ENCODE peak calls at places on chromosomes 3 and 15, in five cellular contexts. L, Q, W, B and K are unnamed samples.

GRCh38 chr3:158160958-158161357 is 51.1 kb downstream of the RSRC1 start:
- DNase-seq in W (no peak), L (no peak), Q (no peak), B (peak; percentile 69), K (no peak)

GRCh38 chr3:194956697-194957396 is 271.2 kb downstream of the FAM43A start:
- DNase-seq in B (no peak), W (no peak), Q (no peak), L (no peak), K (no peak)

GRCh38 chr3:29064085-29064484 is 216.8 kb upstream of the RBMS3 start:
- DNase-seq in L (no peak), W (no peak), Q (no peak), B (peak; percentile 24), K (no peak)

GRCh38 chr15:43260011-43260615 is 6.6 kb downstream of the TGM5 start:
- DNase-seq in B (no peak), L (no peak), Q (no peak), W (no peak), K (no peak)

GRCh38 chr3:185935465-185936263 is 2.1 kb downstream of the TRA2B start:
- DNase-seq in B (no peak), W (no peak), Q (no peak), L (no peak), K (no peak)

GRCh38 chr3:111277226-111277625 is 205.6 kb downstream of the NECTIN3 start:
- DNase-seq in W (no peak), L (no peak), Q (no peak), B (peak; percentile 63), K (no peak)

GRCh38 chr3:130792241-130792640 is 45.6 kb upstream of the PIK3R4 start:
- DNase-seq in Q (no peak), L (no peak), B (no peak), W (no peak), K (no peak)

GRCh38 chr3:125261031-125261430 is 48.5 kb upstream of the SLC12A8 start:
- DNase-seq in W (peak; percentile 25), B (no peak), Q (no peak), L (no peak), K (no peak)

GRCh38 chr3:191963182-191963581 is 502.2 kb downstream of the PYDC2 start:
- DNase-seq in Q (no peak), W (no peak), L (no peak), B (no peak), K (no peak)